ENCODE peak calls at places on chromosomes 11 and 22, in nine cellular contexts. L is kidney epithelial cell; N is stimulated activated CD4-positive, alpha-beta T cell treated with anti-CD3 and anti-CD28 coated beads, Interleukin-12 subunit alpha, Interleukin-12 subunit beta, amount 100 ng/mL, for 48 hours; T is AG09309; R is OCI-M1; U is activated T-helper 1 cell treated with Interleukin-2 at 50 U/mL for 16 hours; D is neural progenitor cell; Y is activated naive CD4-positive, alpha-beta T cell treated with anti-CD3 and anti-CD28 coated beads, Interleukin-2, amount 50 U/mL, for 16 hours; P is cardiac septum. W is an unnamed sample.

GRCh38 chr22:28772633-28773460 is at the start of gene CCDC117:
- DNase-seq in L (peak), N (peak), P (peak), R (peak), Y (peak), T (peak), U (peak), D (peak), W (peak)

GRCh38 chr11:22510741-22511140 is 114.9 kb downstream of the FANCF start:
- DNase-seq in N (no peak), P (no peak), R (no peak), L (no peak), U (no peak), T (no peak), Y (no peak), D (no peak), W (no peak)

GRCh38 chr11:123188508-123189165 is 6.4 kb downstream of the CLMP start:
- DNase-seq in N (no peak), U (no peak), Y (no peak), D (peak), P (peak), L (no peak), T (no peak), R (no peak), W (no peak)

GRCh38 chr11:65767406-65767805 is 13.4 kb downstream of the AP5B1 start:
- DNase-seq in R (no peak), D (no peak), U (no peak), P (no peak), N (no peak), Y (no peak), T (no peak), L (no peak), W (no peak)

GRCh38 chr11:17786824-17787525 is 52.4 kb downstream of the KCNC1 start:
- DNase-seq in N (no peak), L (peak), D (peak), Y (no peak), R (no peak), T (peak), U (no peak), P (no peak), W (no peak)

GRCh38 chr11:409008-409599 is 5.7 kb downstream of the SIGIRR start:
- DNase-seq in R (no peak), D (no peak), P (no peak), T (no peak), Y (no peak), U (no peak), N (no peak), L (no peak), W (no peak)

GRCh38 chr22:44985906-44986527 is 23.8 kb downstream of the PHF21B start:
- DNase-seq in N (no peak), P (no peak), L (no peak), D (no peak), T (no peak), U (no peak), R (no peak), Y (no peak), W (no peak)

GRCh38 chr11:103257360-103257759 is 148.1 kb downstream of the DYNC2H1 start:
- DNase-seq in U (no peak), L (no peak), Y (no peak), N (no peak), R (peak), T (no peak), D (peak), P (no peak), W (no peak)

GRCh38 chr11:128291043-128291442 is 296.3 kb downstream of the ETS1 start:
- DNase-seq in R (no peak), Y (no peak), T (no peak), N (no peak), D (no peak), L (no peak), U (no peak), P (no peak), W (no peak)

GRCh38 chr22:36145881-36146280 is 14.7 kb downstream of the APOL3 start:
- DNase-seq in N (no peak), L (no peak), U (no peak), D (no peak), P (no peak), Y (no peak), T (no peak), R (no peak), W (no peak)

GRCh38 chr11:117090111-117090706 is 8.0 kb downstream of the SIK3 start:
- DNase-seq in P (no peak), U (no peak), D (no peak), T (no peak), Y (no peak), R (no peak), L (no peak), N (no peak), W (no peak)

GRCh38 chr22:19887251-19887985 is 32.7 kb upstream of the GNB1L start:
- DNase-seq in R (no peak), D (no peak), L (no peak), N (no peak), Y (no peak), P (peak), T (no peak), U (no peak), W (no peak)

W was measured in activated T-helper 9 cell treated with anti-CD3 and anti-CD28 coated beads, Interleukin-2, amount 50 U/mL, for 16 hours.